ENCODE peak calls at places on chromosomes 16 and 17, in six cellular contexts. M, N, Q, E, Y and A are unnamed samples.

GRCh38 chr16:51057102-51057793 is 93.8 kb downstream of the SALL1 start:
- DNase-seq in M (no peak), N (no peak), Q (no peak), E (no peak), Y (no peak), A (no peak)

GRCh38 chr16:73725147-73725546 is 571.5 kb upstream of the PSMD7 start:
- DNase-seq in M (no peak), N (no peak), Q (no peak), E (no peak), Y (no peak), A (no peak)

GRCh38 chr16:14020141-14020540 is 51.0 kb upstream of the MRTFB start:
- DNase-seq in M (no peak), N (no peak), Q (no peak), E (no peak), Y (no peak), A (no peak)

GRCh38 chr16:46737621-46738214 is 10.4 kb downstream of the MYLK3 start:
- DNase-seq in M (no peak), N (no peak), Q (no peak), E (peak; percentile 72), Y (no peak), A (no peak)

GRCh38 chr16:23334421-23334853 is 32.3 kb downstream of the SCNN1B start:
- DNase-seq in M (no peak), N (no peak), Q (no peak), E (peak; percentile 14), Y (no peak), A (no peak)

GRCh38 chr16:11359370-11359769 is 14.1 kb downstream of the RMI2 start:
- DNase-seq in M (no peak), N (no peak), Q (no peak), E (no peak), Y (peak; percentile 77), A (no peak)

GRCh38 chr17:4480929-4481898 is 17.5 kb upstream of the SPNS2 start:
- DNase-seq in M (no peak), N (peak; percentile 21), Q (no peak), E (no peak), Y (no peak), A (no peak)

GRCh38 chr17:68719431-68719830 is 118.3 kb upstream of the FAM20A start:
- DNase-seq in M (peak; percentile 64), N (no peak), Q (no peak), E (no peak), Y (no peak), A (no peak)

GRCh38 chr17:63974594-63975192 is 2.0 kb upstream of the SCN4A start:
- DNase-seq in M (no peak), N (no peak), Q (no peak), E (no peak), Y (no peak), A (peak; percentile 29)

GRCh38 chr17:2024572-2025219 is 438 bp downstream of the RTN4RL1 start:
- DNase-seq in M (no peak), N (no peak), Q (no peak), E (no peak), Y (no peak), A (no peak)

GRCh38 chr16:67474551-67474950 is 6.4 kb downstream of the ATP6V0D1 start:
- DNase-seq in M (no peak), N (no peak), Q (no peak), E (no peak), Y (no peak), A (no peak)

GRCh38 chr16:25030420-25031131 is 15.4 kb upstream of the ARHGAP17 start:
- DNase-seq in M (no peak), N (no peak), Q (no peak), E (no peak), Y (no peak), A (no peak)

GRCh38 chr16:49472598-49472997 is 99.0 kb downstream of the C16orf78 start:
- DNase-seq in M (no peak), N (no peak), Q (no peak), E (no peak), Y (no peak), A (no peak)

GRCh38 chr17:48873212-48873611 is 19.4 kb upstream of the ATP5MC1 start:
- DNase-seq in M (no peak), N (no peak), Q (no peak), E (no peak), Y (no peak), A (peak; percentile 73)

GRCh38 chr17:79667746-79668145 is 56.9 kb upstream of the RBFOX3 start:
- DNase-seq in M (no peak), N (no peak), Q (no peak), E (peak; percentile 52), Y (no peak), A (no peak)

GRCh38 chr16:88591577-88592021 is 21.4 kb downstream of the ZC3H18 start:
- DNase-seq in M (peak; percentile 29), N (peak; percentile 10), Q (no peak), E (peak; percentile 87), Y (peak; percentile 21), A (peak; percentile 64)

GRCh38 chr16:14249291-14250032 is 178.3 kb downstream of the MRTFB start:
- DNase-seq in M (peak; percentile 61), N (peak; percentile 20), Q (peak; percentile 10), E (no peak), Y (peak; percentile 32), A (no peak)

GRCh38 chr17:17837380-17837821 is 615 bp upstream of the SREBF1 start:
- DNase-seq in M (peak; percentile 93), N (no peak), Q (no peak), E (no peak), Y (no peak), A (peak; percentile 79)

GRCh38 chr16:60655514-60656153 is 1380.6 kb downstream of the CDH8 start:
- DNase-seq in M (no peak), N (no peak), Q (no peak), E (no peak), Y (no peak), A (no peak)